ENCODE peak calls at places on chromosomes 11 and 22, in ten cellular contexts. W, X, M, D, V, K, C, F, U and Z are unnamed samples.

GRCh38 chr22:46619240-46619829 is 851 bp upstream of the GRAMD4 start:
- DNase-seq in W (no peak), X (no peak), M (no peak), D (no peak), V (peak; percentile 14), K (no peak), C (peak; percentile 37), F (peak; percentile 32), U (no peak), Z (no peak)

GRCh38 chr22:33529424-33530113 is 390.7 kb downstream of the LARGE1 start:
- DNase-seq in W (peak; percentile 47), X (no peak), M (no peak), D (no peak), V (no peak), K (no peak), C (peak; percentile 71), F (peak; percentile 13), U (no peak), Z (no peak)

GRCh38 chr22:23122992-23123803 is 18.6 kb downstream of the RSPH14 start:
- DNase-seq in W (no peak), X (peak; percentile 49), M (no peak), D (no peak), V (no peak), K (no peak), C (no peak), F (no peak), U (no peak), Z (no peak)

GRCh38 chr11:45031912-45032519 is 81.3 kb upstream of the TP53I11 start:
- DNase-seq in W (no peak), X (no peak), M (peak; percentile 69), D (no peak), V (no peak), K (no peak), C (no peak), F (no peak), U (no peak), Z (no peak)

GRCh38 chr11:72586591-72587090 is 87.6 kb downstream of the PDE2A start:
- DNase-seq in W (no peak), X (no peak), M (no peak), D (no peak), V (no peak), K (no peak), C (no peak), F (no peak), U (peak; percentile 24), Z (no peak)

GRCh38 chr11:130449246-130449990 is 973 bp downstream of the ADAMTS15 start:
- DNase-seq in W (no peak), X (no peak), M (no peak), D (no peak), V (no peak), K (no peak), C (peak; percentile 33), F (peak; percentile 28), U (no peak), Z (no peak)

GRCh38 chr11:94170953-94171352 is 42.3 kb downstream of the PANX1 start:
- DNase-seq in W (no peak), X (no peak), M (no peak), D (no peak), V (no peak), K (no peak), C (no peak), F (no peak), U (no peak), Z (no peak)

GRCh38 chr11:4203603-4204360 is 109.2 kb downstream of the RRM1 start:
- DNase-seq in W (no peak), X (no peak), M (no peak), D (no peak), V (no peak), K (no peak), C (no peak), F (no peak), U (no peak), Z (no peak)

GRCh38 chr11:57647960-57648776 is 1.5 kb downstream of the YPEL4 start:
- DNase-seq in W (no peak), X (no peak), M (no peak), D (no peak), V (no peak), K (no peak), C (no peak), F (peak; percentile 31), U (no peak), Z (no peak)

GRCh38 chr22:40345801-40346177 is 511 bp upstream of the ADSL start:
- DNase-seq in W (no peak), X (peak; percentile 60), M (peak; percentile 55), D (peak; percentile 38), V (peak; percentile 71), K (no peak), C (peak; percentile 49), F (peak; percentile 47), U (peak; percentile 81), Z (no peak)

GRCh38 chr22:43274595-43275240 is 68.5 kb downstream of the SCUBE1 start:
- DNase-seq in W (no peak), X (no peak), M (no peak), D (no peak), V (no peak), K (no peak), C (no peak), F (no peak), U (no peak), Z (no peak)

GRCh38 chr22:50673231-50674126 is 856 bp downstream of the SHANK3 start:
- DNase-seq in W (no peak), X (no peak), M (no peak), D (no peak), V (peak; percentile 46), K (no peak), C (no peak), F (no peak), U (peak; percentile 37), Z (no peak)

GRCh38 chr22:29226246-29226981 is 20.7 kb downstream of the EMID1 start:
- DNase-seq in W (no peak), X (no peak), M (no peak), D (no peak), V (no peak), K (no peak), C (no peak), F (no peak), U (no peak), Z (no peak)

GRCh38 chr22:37212174-37212906 is at the start of gene SSTR3:
- DNase-seq in W (no peak), X (peak; percentile 58), M (no peak), D (no peak), V (peak; percentile 10), K (no peak), C (peak; percentile 25), F (peak; percentile 48), U (no peak), Z (no peak)

GRCh38 chr11:111938687-111939160 is 1.6 kb downstream of the DIXDC1 start:
- DNase-seq in W (peak; percentile 49), X (no peak), M (peak; percentile 34), D (peak; percentile 46), V (peak; percentile 34), K (no peak), C (peak; percentile 66), F (peak; percentile 31), U (no peak), Z (no peak)

GRCh38 chr11:77559686-77560425 is 29.9 kb upstream of the AQP11 start:
- DNase-seq in W (peak; percentile 88), X (no peak), M (no peak), D (peak; percentile 95), V (no peak), K (no peak), C (peak; percentile 88), F (peak; percentile 47), U (no peak), Z (peak; percentile 77)

GRCh38 chr11:77558380-77558779 is 31.4 kb upstream of the AQP11 start:
- DNase-seq in W (no peak), X (no peak), M (no peak), D (no peak), V (no peak), K (no peak), C (peak; percentile 4), F (peak; percentile 59), U (no peak), Z (no peak)

GRCh38 chr11:77561257-77561656 is 28.5 kb upstream of the AQP11 start:
- DNase-seq in W (no peak), X (no peak), M (no peak), D (no peak), V (no peak), K (no peak), C (no peak), F (no peak), U (no peak), Z (no peak)

GRCh38 chr11:77560605-77561004 is 29.1 kb upstream of the AQP11 start:
- DNase-seq in W (peak; percentile 47), X (no peak), M (no peak), D (peak; percentile 87), V (no peak), K (no peak), C (peak; percentile 59), F (peak; percentile 19), U (no peak), Z (peak; percentile 15)

GRCh38 chr11:77557553-77557952 is 32.2 kb upstream of the AQP11 start:
- DNase-seq in W (peak; percentile 16), X (no peak), M (no peak), D (peak; percentile 10), V (no peak), K (no peak), C (peak; percentile 14), F (peak; percentile 19), U (no peak), Z (no peak)
- TF ChIP-seq CTCF in W (peak; percentile 56), X (no peak), M (no peak), D (no peak), V (no peak), K (no peak), C (no peak), F (peak; percentile 6), U (no peak), Z (peak; percentile 47)

GRCh38 chr11:33015621-33016551 is at the start of gene DEPDC7:
- DNase-seq in W (peak; percentile 89), X (peak; percentile 94), M (peak; percentile 64), D (peak; percentile 64), V (peak; percentile 80), K (peak; percentile 64), C (peak; percentile 84), F (peak; percentile 94), U (peak; percentile 91), Z (no peak)
- H3K4me3 ChIP-seq in W (peak within 1 kb of the TSS; percentile 66), X (peak within 1 kb of the TSS; percentile 73), M (peak within 1 kb of the TSS; percentile 47), D (peak within 1 kb of the TSS; percentile 61), V (peak within 1 kb of the TSS; percentile 62), K (peak within 1 kb of the TSS; percentile 53), C (peak within 1 kb of the TSS; percentile 74), F (peak within 1 kb of the TSS; percentile 30), U (peak within 1 kb of the TSS; percentile 33), Z (peak within 1 kb of the TSS; percentile 68)

DNA sequence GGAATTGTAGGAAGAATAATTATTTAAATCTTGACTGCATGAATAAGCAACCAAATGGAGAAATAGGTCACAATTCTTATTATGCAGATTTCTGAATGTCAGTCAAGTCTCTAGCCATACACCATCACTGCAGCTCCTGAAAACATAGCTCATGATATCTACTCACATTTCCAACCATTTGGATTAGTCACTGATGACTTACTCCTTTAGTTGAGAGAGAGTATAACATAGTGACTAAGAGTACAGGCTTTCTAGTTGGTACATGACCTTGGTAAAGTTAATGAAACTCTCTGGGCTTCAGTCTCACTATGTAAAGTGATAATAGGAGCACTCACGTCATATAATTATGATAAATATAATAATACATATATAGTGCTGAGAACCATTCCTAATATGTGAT is 265.2 kb downstream of the KCNA4 start:
- DNase-seq in W (no peak), X (no peak), M (no peak), D (peak; percentile 93), V (no peak), K (no peak), C (peak; percentile 6), F (no peak), U (no peak), Z (no peak)
- TF ChIP-seq CTCF in W (no peak), X (no peak), M (no peak), D (no peak), V (no peak), K (no peak), C (no peak), F (no peak), U (no peak), Z (no peak)

GRCh38 chr11:47400813-47401279 is 7.5 kb upstream of the SLC39A13 start:
- DNase-seq in W (no peak), X (peak; percentile 28), M (peak; percentile 43), D (no peak), V (no peak), K (no peak), C (no peak), F (no peak), U (no peak), Z (no peak)
- H3K4me3 ChIP-seq in W (no peak overlapping the region), X (peak overlapping the region; percentile 64), M (peak overlapping the region; percentile 58), D (no peak overlapping the region), V (peak overlapping the region; percentile 48), K (no peak overlapping the region), C (peak overlapping the region; percentile 59), F (peak overlapping the region; percentile 22), U (no peak overlapping the region), Z (no peak overlapping the region)